ENCODE peak calls at places on chromosomes 11 and 22, in four cellular contexts. O, W, L and M are unnamed samples.

GRCh38 chr11:91100432-91100831 is 877.6 kb upstream of the CHORDC1 start:
- DNase-seq in L (no peak), W (no peak), O (no peak), M (no peak)

GRCh38 chr11:106399075-106399500 is 321.6 kb downstream of the AASDHPPT start:
- DNase-seq in L (peak; percentile 6), O (no peak), W (no peak), M (no peak)

GRCh38 chr11:2205214-2205770 is 33.7 kb upstream of the TH start:
- DNase-seq in O (no peak), W (no peak), L (no peak), M (no peak)

GRCh38 chr11:69499216-69499945 is 17.9 kb downstream of the LINC01488 start:
- DNase-seq in L (peak; percentile 22), W (no peak), O (no peak), M (no peak)

GRCh38 chr11:101363706-101364275 is 220.0 kb downstream of the TRPC6 start:
- DNase-seq in O (no peak), L (no peak), W (no peak), M (no peak)

GRCh38 chr22:17101475-17102296 is 16.9 kb downstream of the IL17RA start:
- DNase-seq in L (no peak), W (no peak), O (no peak), M (no peak)

GRCh38 chr22:47826016-47826415 is 1063.6 kb downstream of the TBC1D22A start:
- DNase-seq in W (no peak), L (no peak), O (no peak), M (no peak)

GRCh38 chr11:63508009-63508408 is 2.1 kb downstream of the LGALS12 start:
- DNase-seq in L (peak; percentile 37), W (peak; percentile 40), O (peak; percentile 54), M (no peak)

GRCh38 chr11:95503047-95503446 is 272.0 kb upstream of the SESN3 start:
- DNase-seq in O (no peak), L (no peak), W (no peak), M (no peak)

DNA sequence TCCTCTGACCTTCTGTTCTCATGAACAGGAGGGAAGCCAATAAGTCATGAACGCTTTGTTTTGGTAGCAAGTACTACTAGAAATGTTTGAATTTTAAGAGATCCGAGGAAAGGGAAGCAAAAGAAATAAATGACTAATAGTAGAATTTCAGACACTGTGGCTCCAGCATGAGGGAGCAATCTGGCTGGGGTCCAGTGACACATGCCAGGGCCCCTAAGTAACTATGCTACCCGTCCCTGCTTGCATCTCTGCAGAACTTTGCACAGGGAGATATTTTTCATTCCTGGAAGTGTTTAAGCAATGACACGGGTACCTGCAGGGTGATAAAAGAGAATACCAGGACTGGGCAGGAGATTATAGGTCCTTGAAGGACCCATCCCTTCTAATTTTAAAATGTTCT is 7.3 kb upstream of the ADAMTS8 start:
- DNase-seq in L (no peak), O (no peak), W (no peak), M (no peak)
- TF ChIP-seq NRF1 in L (no peak), O (no peak), W (no peak), M (no peak)

DNA sequence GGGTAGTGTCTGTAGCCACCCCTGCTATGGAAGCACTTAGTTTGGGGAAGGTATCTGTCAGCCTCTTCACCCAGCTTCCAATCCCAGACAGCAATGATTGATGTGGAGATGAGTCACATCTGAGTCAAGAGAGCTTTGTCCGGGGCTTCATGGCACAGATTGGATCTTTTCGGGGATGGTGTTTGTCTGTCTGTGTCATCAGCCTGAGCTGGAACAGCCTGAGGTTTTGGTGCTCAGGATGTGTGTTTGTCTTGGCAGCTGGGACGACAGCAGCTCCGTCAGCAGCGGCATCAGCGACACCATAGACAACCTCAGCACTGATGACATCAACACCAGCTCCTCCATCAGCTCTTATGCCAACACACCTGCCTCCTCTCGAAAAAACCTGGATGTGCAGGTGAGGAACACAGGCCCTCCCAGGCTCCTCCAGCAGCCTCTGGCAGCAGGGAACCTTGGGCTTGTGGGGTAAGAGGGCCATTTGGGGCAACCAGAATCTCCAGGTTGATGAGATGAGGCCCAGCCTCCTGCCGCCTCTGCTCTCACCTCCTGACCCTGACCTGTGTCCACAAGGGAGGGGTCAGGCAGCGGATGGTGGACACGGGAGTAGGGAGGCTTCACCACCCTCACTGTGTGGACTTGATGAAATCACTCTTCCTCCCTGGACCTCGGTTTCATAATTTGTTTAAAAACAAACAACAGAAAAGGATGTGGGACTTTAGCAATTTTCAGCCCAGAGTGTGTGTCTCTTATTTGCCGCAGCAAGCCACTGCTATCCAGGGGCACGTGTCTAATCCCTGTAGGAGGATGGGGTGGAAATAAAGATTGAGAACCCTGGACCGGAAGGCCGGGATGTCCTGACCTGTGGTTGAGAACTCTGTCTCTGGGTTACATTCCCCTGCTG is 124.3 kb downstream of the DBX1 start:
- DNase-seq in L (no peak), O (no peak), W (no peak), M (no peak)
- TF ChIP-seq NRF1 in L (no peak), O (no peak), W (no peak), M (no peak)

GRCh38 chr11:58745705-58746364 is 14.1 kb upstream of the GLYAT start:
- DNase-seq in L (no peak), W (peak; percentile 11), O (no peak), M (no peak)

GRCh38 chr11:58742140-58742539 is 10.4 kb upstream of the GLYAT start:
- DNase-seq in W (no peak), L (no peak), O (no peak), M (peak; percentile 15)

GRCh38 chr11:58741127-58741526 is 9.4 kb upstream of the GLYAT start:
- DNase-seq in W (no peak), L (no peak), O (no peak), M (no peak)

GRCh38 chr11:58744988-58745704 is 13.4 kb upstream of the GLYAT start:
- DNase-seq in O (no peak), W (no peak), L (no peak), M (no peak)

DNA sequence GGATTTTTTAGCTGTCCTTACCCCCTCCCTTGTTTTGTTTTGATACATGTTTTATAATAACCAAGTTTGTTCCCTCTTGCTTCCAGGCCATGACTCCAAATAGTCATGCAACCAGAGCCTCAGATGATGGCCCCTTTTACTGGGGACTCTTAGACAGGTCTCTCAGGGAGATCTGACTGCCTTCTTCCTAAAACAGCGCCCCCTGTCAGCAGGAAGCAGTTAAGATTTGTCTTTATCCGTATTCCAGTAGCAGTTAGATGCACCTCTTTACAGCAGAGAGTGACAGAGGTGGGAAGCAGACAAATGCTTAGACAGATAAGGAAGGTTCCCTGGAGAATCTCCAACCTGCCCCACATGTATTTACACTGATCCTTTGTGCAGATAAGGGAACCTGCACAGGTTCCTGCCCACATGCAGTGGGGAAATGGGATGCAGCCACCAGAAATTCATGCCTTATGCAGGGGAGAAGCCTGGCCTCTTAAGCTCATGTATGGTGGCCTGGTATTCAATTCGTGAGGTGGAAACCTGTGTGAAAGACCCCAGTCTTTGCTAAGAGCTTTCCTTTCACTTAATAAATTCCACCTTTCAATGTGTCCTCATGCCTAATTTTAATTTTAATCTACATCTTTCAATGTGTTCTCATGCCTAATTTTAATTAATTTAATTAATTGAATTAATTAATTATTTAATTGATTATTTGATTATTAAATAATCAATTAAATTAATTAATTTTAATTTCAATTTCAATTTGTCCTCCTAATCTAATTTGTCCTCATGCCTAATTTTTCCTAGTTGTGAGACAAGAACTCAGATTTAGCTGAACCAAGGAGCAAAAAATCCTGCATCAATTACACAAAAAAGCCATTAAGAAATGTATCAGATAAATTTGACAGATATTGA is 11.5 kb upstream of the GLYAT start:
- DNase-seq in W (peak; percentile 16), O (no peak), L (no peak), M (no peak)
- TF ChIP-seq NRF1 in W (no peak), O (no peak), L (no peak), M (no peak)

GRCh38 chr11:62245271-62245753 is 3.3 kb downstream of the SCGB1D2 start:
- DNase-seq in O (no peak), L (peak; percentile 20), W (peak; percentile 38), M (no peak)
- TF ChIP-seq NRF1 in O (no peak), L (no peak), W (no peak), M (no peak)

GRCh38 chr11:47220401-47220821 is 5.6 kb downstream of the DDB2 start:
- DNase-seq in W (no peak), L (no peak), O (no peak), M (no peak)
- TF ChIP-seq NRF1 in W (no peak), L (no peak), O (no peak), M (no peak)

GRCh38 chr22:37169412-37169811 is 18.6 kb downstream of the C1QTNF6 start:
- DNase-seq in O (no peak), L (no peak), W (no peak), M (no peak)
- TF ChIP-seq NRF1 in O (no peak), L (no peak), W (no peak), M (no peak)

GRCh38 chr11:8831861-8832260 is 79.1 kb upstream of the AKIP1 start:
- DNase-seq in L (no peak), W (no peak), O (no peak), M (no peak)

GRCh38 chr11:8833568-8834275 is 77.3 kb upstream of the AKIP1 start:
- DNase-seq in W (no peak), L (no peak), O (no peak), M (no peak)

GRCh38 chr11:8834379-8834778 is 76.6 kb upstream of the AKIP1 start:
- DNase-seq in L (no peak), O (no peak), W (no peak), M (no peak)

GRCh38 chr11:8830641-8831040 is 80.3 kb upstream of the AKIP1 start:
- DNase-seq in O (no peak), L (no peak), W (no peak), M (no peak)

GRCh38 chr11:8832571-8833260 is 78.3 kb upstream of the AKIP1 start:
- DNase-seq in L (peak; percentile 68), O (no peak), W (no peak), M (peak; percentile 90)
- TF ChIP-seq NRF1 in L (no peak), O (no peak), W (no peak), M (no peak)

GRCh38 chr22:19957445-19957844 is 15.8 kb upstream of the TXNRD2 start:
- DNase-seq in O (no peak), L (peak; percentile 32), W (no peak), M (no peak)

GRCh38 chr22:19958083-19959042 is 16.7 kb upstream of the TXNRD2 start:
- DNase-seq in L (no peak), W (no peak), O (no peak), M (no peak)

GRCh38 chr22:19959043-19959586 is 17.5 kb upstream of the TXNRD2 start:
- DNase-seq in O (peak; percentile 81), W (peak; percentile 100), L (peak; percentile 32), M (no peak)

GRCh38 chr22:19951351-19951750 is 9.7 kb upstream of the TXNRD2 start:
- DNase-seq in W (no peak), O (no peak), L (no peak), M (no peak)

DNA sequence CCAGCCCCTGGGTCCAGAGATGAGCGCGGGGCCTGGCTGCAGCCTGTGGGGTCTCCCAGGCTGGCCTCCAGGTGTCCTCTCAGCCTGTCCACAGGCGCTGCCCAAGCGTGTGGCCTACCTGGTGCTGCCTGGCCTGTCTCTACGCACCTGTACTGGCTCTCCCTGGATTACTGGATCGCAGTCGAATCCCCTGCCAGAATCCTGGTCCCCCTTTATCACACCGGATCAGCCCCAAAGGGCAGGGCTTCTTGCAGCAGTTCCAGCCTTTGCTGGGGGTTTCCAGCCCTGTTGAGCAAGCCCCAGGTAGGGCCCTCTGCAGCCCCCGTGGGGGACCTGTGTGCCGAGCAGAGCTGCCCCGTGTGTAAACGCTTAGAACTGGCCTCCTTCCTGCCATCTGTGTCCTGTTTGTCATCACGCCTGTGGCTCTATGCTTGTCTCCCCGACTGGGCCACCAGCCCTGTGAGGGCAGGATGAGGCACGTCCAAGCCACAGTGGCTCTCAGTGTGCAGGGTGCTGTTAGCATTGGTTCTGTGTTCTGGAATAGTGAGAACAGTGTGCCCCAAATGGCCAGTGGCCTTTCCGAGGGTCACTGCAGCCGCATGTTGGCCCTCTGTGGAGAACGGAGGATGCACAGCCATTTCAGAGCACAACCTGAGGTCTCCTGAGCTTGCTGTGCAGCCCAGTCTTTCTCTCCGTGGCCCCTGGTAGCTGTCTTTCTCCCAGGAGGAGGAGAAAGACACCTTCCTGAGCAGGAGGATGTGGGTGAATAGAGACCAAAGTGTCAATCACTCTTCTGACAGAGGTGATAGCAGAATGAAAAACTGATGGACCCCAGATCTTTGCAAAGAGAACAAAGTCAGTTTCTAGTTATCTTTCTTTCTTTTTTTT is 13.9 kb upstream of the TXNRD2 start:
- DNase-seq in L (peak; percentile 15), O (no peak), W (no peak), M (no peak)
- TF ChIP-seq NRF1 in L (no peak), O (no peak), W (no peak), M (no peak)